ENCODE peak calls at places on chromosomes 12 and 14, in nine cellular contexts. M, I, R, Z, D, Q, J, C and T are unnamed samples.

GRCh38 chr12:81692008-81692407 is 67.1 kb downstream of the PPFIA2 start:
- DNase-seq in M (no peak), I (peak; percentile 34), R (no peak), Z (no peak), D (no peak), Q (no peak), J (no peak), C (no peak), T (no peak)

GRCh38 chr12:3698218-3698974 is 54.5 kb downstream of the CRACR2A start:
- DNase-seq in M (no peak), I (no peak), R (peak; percentile 96), Z (no peak), D (no peak), Q (no peak), J (peak; percentile 52), C (no peak), T (peak; percentile 59)

GRCh38 chr12:108612788-108613282 is 15.0 kb upstream of the TMEM119 start:
- DNase-seq in M (no peak), I (no peak), R (peak; percentile 42), Z (no peak), D (no peak), Q (no peak), J (no peak), C (no peak), T (no peak)

GRCh38 chr12:15837141-15837781 is 44.9 kb upstream of the STRAP start:
- DNase-seq in M (no peak), I (no peak), R (no peak), Z (no peak), D (no peak), Q (no peak), J (no peak), C (no peak), T (no peak)

GRCh38 chr14:104515059-104515810 is 64.3 kb upstream of the C14orf180 start:
- DNase-seq in M (no peak), I (no peak), R (no peak), Z (no peak), D (no peak), Q (no peak), J (no peak), C (no peak), T (no peak)

GRCh38 chr12:70590051-70590450 is 47.2 kb downstream of the PTPRB start:
- DNase-seq in M (peak; percentile 38), I (peak; percentile 66), R (peak; percentile 38), Z (no peak), D (peak; percentile 80), Q (peak; percentile 82), J (no peak), C (peak; percentile 60), T (peak; percentile 72)

GRCh38 chr12:131065279-131065678 is 111.6 kb downstream of the ADGRD1 start:
- DNase-seq in M (no peak), I (no peak), R (no peak), Z (peak; percentile 19), D (peak; percentile 62), Q (no peak), J (no peak), C (peak; percentile 31), T (no peak)

GRCh38 chr14:61730756-61731373 is 31.4 kb upstream of the SNAPC1 start:
- DNase-seq in M (no peak), I (no peak), R (no peak), Z (no peak), D (no peak), Q (no peak), J (no peak), C (no peak), T (no peak)

GRCh38 chr14:68663385-68664076 is 129.3 kb downstream of the ZFP36L1 start:
- DNase-seq in M (no peak), I (no peak), R (no peak), Z (no peak), D (no peak), Q (no peak), J (no peak), C (no peak), T (no peak)

GRCh38 chr12:21925296-21925913 is 15.8 kb downstream of the ABCC9 start:
- DNase-seq in M (no peak), I (no peak), R (no peak), Z (no peak), D (no peak), Q (no peak), J (no peak), C (no peak), T (no peak)

GRCh38 chr12:91373086-91373485 is 190.5 kb upstream of the DCN start:
- DNase-seq in M (no peak), I (no peak), R (no peak), Z (no peak), D (no peak), Q (no peak), J (no peak), C (no peak), T (no peak)

GRCh38 chr14:55254581-55254980 is 16.6 kb upstream of the FBXO34 start:
- DNase-seq in M (no peak), I (no peak), R (no peak), Z (no peak), D (no peak), Q (no peak), J (no peak), C (no peak), T (no peak)

GRCh38 chr14:26138764-26139445 is 458.9 kb downstream of the NOVA1 start:
- DNase-seq in M (no peak), I (no peak), R (no peak), Z (no peak), D (no peak), Q (no peak), J (no peak), C (no peak), T (no peak)

GRCh38 chr14:44657688-44658388 is 150.8 kb upstream of the FSCB start:
- DNase-seq in M (no peak), I (no peak), R (peak; percentile 80), Z (no peak), D (no peak), Q (no peak), J (peak; percentile 5), C (no peak), T (no peak)

GRCh38 chr14:75297417-75298040 is 18.9 kb downstream of the FOS start:
- DNase-seq in M (no peak), I (no peak), R (no peak), Z (no peak), D (no peak), Q (no peak), J (no peak), C (no peak), T (no peak)

GRCh38 chr12:1799882-1800645 is 20.3 kb upstream of the LRTM2 start:
- DNase-seq in M (no peak), I (no peak), R (no peak), Z (peak; percentile 43), D (peak; percentile 80), Q (no peak), J (no peak), C (peak; percentile 46), T (no peak)

GRCh38 chr12:100539209-100539608 is 34.3 kb upstream of the GAS2L3 start:
- DNase-seq in M (no peak), I (no peak), R (no peak), Z (no peak), D (no peak), Q (peak; percentile 39), J (no peak), C (no peak), T (no peak)

GRCh38 chr14:91985521-91986255 is 38.2 kb upstream of the FBLN5 start:
- DNase-seq in M (no peak), I (no peak), R (no peak), Z (no peak), D (no peak), Q (no peak), J (no peak), C (no peak), T (no peak)

GRCh38 chr12:27462151-27462694 is 15.7 kb downstream of the SMCO2 start:
- DNase-seq in M (no peak), I (no peak), R (no peak), Z (no peak), D (no peak), Q (no peak), J (peak; percentile 26), C (no peak), T (no peak)

GRCh38 chr14:49940805-49941421 is 48.0 kb downstream of the ARF6 start:
- DNase-seq in M (no peak), I (no peak), R (no peak), Z (no peak), D (no peak), Q (no peak), J (no peak), C (no peak), T (no peak)

GRCh38 chr12:6336079-6336858 is 5.6 kb downstream of the TNFRSF1A start:
- DNase-seq in M (peak; percentile 96), I (peak; percentile 97), R (no peak), Z (peak; percentile 96), D (peak; percentile 95), Q (peak; percentile 90), J (peak; percentile 99), C (peak; percentile 95), T (peak; percentile 89)

GRCh38 chr14:90457191-90457590 is 60.4 kb downstream of the CALM1 start:
- DNase-seq in M (no peak), I (no peak), R (no peak), Z (no peak), D (no peak), Q (no peak), J (no peak), C (no peak), T (no peak)

GRCh38 chr12:26271889-26272492 is 76.6 kb downstream of the SSPN start:
- DNase-seq in M (no peak), I (peak; percentile 42), R (no peak), Z (peak; percentile 86), D (peak; percentile 80), Q (peak; percentile 86), J (peak; percentile 82), C (peak; percentile 83), T (peak; percentile 69)

GRCh38 chr14:81474156-81474492 is 59.5 kb downstream of the SEL1L start:
- DNase-seq in M (no peak), I (no peak), R (no peak), Z (no peak), D (no peak), Q (no peak), J (no peak), C (no peak), T (no peak)

GRCh38 chr12:51183816-51184215 is 10.9 kb upstream of the TFCP2 start:
- DNase-seq in M (no peak), I (no peak), R (peak; percentile 68), Z (no peak), D (no peak), Q (peak; percentile 66), J (no peak), C (no peak), T (no peak)

GRCh38 chr12:112809684-112810083 is 18.1 kb downstream of the RPH3A start:
- DNase-seq in M (no peak), I (no peak), R (peak; percentile 17), Z (no peak), D (no peak), Q (no peak), J (no peak), C (no peak), T (no peak)

GRCh38 chr12:107845226-107845979 is 70.9 kb downstream of the ASCL4 start:
- DNase-seq in M (no peak), I (no peak), R (no peak), Z (peak; percentile 43), D (no peak), Q (no peak), J (no peak), C (no peak), T (no peak)

GRCh38 chr12:11639463-11639862 is 10.0 kb upstream of the ETV6 start:
- DNase-seq in M (no peak), I (no peak), R (no peak), Z (no peak), D (no peak), Q (no peak), J (no peak), C (no peak), T (no peak)

GRCh38 chr14:94143239-94143638 is 13.8 kb upstream of the IFI27L2 start:
- DNase-seq in M (no peak), I (no peak), R (no peak), Z (no peak), D (no peak), Q (no peak), J (no peak), C (no peak), T (no peak)

GRCh38 chr12:108611884-108612415 is 14.1 kb upstream of the TMEM119 start:
- DNase-seq in M (peak; percentile 53), I (no peak), R (no peak), Z (no peak), D (no peak), Q (peak; percentile 35), J (peak; percentile 90), C (no peak), T (no peak)